ENCODE peak calls at places on chromosomes 11 and 22, in four cellular contexts. W, K, Z and F are unnamed samples.

GRCh38 chr11:76542436-76542835 is 97.6 kb downstream of the EMSY start:
- DNase-seq in K (no peak), Z (no peak), W (no peak), F (no peak)

GRCh38 chr22:49404020-49404419 is 423.7 kb downstream of the BRD1 start:
- DNase-seq in Z (no peak), K (no peak), W (no peak), F (no peak)

GRCh38 chr11:47488111-47488510 is 39.2 kb upstream of the RAPSN start:
- DNase-seq in W (no peak), K (no peak), Z (no peak), F (no peak)

GRCh38 chr11:27722945-27723344 is 22.7 kb upstream of the BDNF start:
- DNase-seq in W (no peak), Z (no peak), K (no peak), F (no peak)

GRCh38 chr11:74675761-74676160 is 55.5 kb downstream of the CHRDL2 start:
- DNase-seq in K (no peak), W (no peak), Z (no peak), F (no peak)

GRCh38 chr11:8833568-8834275 is 77.3 kb upstream of the AKIP1 start:
- DNase-seq in K (no peak), Z (no peak), W (no peak), F (no peak)

GRCh38 chr11:19080579-19080993 is 20.1 kb upstream of the MRGPRX2 start:
- DNase-seq in Z (peak; percentile 93), K (no peak), W (peak; percentile 27), F (no peak)

GRCh38 chr11:47946682-47947575 is 33.4 kb upstream of the PTPRJ start:
- DNase-seq in W (peak; percentile 86), Z (peak; percentile 88), K (no peak), F (no peak)

GRCh38 chr11:20854214-20854613 is 184.8 kb downstream of the NELL1 start:
- DNase-seq in Z (no peak), W (no peak), K (no peak), F (no peak)

GRCh38 chr11:95556011-95556341 is 233.6 kb downstream of the FAM76B start:
- DNase-seq in K (no peak), W (no peak), Z (no peak), F (no peak)
- H3K27ac ChIP-seq in K (no peak overlapping the region), W (no peak overlapping the region), Z (no peak overlapping the region), F (no peak overlapping the region)

GRCh38 chr22:30321461-30321860 is 5.3 kb downstream of the TBC1D10A start:
- DNase-seq in Z (no peak), W (no peak), K (no peak), F (no peak)

GRCh38 chr22:30317778-30318177 is 9.0 kb downstream of the TBC1D10A start:
- DNase-seq in W (no peak), K (no peak), Z (no peak), F (no peak)

GRCh38 chr22:30315962-30316576 is 10.7 kb downstream of the TBC1D10A start:
- DNase-seq in Z (no peak), W (no peak), K (no peak), F (no peak)

GRCh38 chr22:30320021-30320556 is 6.7 kb downstream of the TBC1D10A start:
- DNase-seq in K (no peak), W (no peak), Z (no peak), F (no peak)

GRCh38 chr22:30318773-30319419 is 7.8 kb downstream of the TBC1D10A start:
- DNase-seq in Z (no peak), K (no peak), W (no peak), F (no peak)
- H3K4me1 ChIP-seq in Z (no peaks in the 10 kb centered on the region), K (peaks cover 100% of the 10 kb centered on the region), W (peaks cover 8% of the 10 kb centered on the region), F (no peaks in the 10 kb centered on the region)

DNA sequence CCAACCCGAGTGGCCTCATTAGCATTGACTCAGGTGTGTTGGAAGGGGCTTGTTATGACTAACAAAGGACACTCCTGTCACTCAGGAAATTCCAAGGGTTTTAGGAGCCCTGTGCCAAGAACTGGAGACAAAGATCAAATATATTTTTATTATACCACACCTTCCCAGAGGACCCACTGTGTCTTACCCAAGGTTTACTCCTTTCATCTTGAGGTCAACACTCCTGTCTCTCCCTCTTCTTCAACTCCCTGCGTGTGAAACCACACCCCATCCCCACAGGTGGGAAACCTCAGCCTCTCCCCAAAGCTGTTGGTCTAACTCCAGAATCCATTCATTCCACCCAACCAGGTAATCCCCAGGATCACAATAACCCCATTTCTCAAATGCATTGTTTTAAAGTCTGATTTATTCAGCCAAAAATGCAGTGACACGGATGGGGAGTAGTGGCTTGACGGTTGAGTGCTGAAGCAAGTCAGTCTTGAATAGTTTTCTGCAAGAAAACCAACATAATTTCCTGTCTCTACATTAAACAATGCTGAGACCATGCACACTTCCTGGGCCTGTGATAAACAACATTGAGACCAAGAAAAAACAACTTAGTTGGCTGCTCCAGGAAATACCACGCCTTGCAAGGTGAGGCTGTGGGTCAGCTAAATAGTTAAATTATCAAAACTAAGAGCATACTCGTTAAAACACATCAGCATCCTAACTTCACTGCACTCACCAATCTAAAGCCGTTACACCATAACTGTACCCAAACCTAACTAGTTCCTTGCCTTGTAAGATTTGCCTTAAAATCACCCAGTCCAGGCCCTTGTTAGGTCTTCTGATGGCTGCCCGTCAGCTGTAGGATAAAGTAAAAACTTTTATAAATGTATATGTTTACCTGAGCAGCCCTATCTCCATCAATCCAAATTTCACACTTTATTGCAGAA is 38.5 kb upstream of the SPON1 start:
- DNase-seq in W (no peak), K (no peak), Z (peak; percentile 60), F (no peak)
- H3K27ac ChIP-seq in W (no peak overlapping the region), K (peak overlapping the region; percentile 32), Z (peak overlapping the region; percentile 15), F (no peak overlapping the region)

DNA sequence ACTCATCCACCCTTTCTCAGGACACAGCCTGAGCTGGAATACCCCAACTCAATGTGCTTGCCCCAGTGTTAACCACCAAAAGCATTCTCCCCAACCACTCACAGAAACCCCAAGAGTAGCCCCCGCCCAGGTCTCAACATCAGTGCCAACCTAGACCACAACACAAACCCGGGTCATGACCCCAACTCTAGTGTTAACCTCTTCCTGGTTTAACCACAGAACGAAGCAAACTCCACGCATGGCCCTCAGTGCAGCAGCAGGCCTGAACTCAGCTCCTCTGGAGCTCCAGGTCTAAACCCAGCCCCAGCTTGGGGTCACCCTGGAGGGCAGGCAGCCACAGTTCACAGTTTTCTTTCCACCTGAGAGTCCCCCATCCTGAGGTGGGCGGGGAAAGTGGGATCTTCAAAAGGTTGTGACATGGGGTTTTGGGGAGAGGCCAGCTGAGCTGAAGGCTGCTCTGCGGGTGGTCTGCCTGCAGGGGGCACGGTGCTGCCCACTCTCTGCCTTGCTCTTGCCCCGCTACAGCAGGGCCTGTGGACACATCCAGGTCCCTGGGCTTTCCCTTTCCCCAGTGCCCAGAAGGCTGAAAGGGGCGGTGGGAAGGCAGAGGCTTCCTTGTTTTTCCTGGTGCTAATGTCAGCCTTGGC is 37.9 kb downstream of the NECTIN1 start:
- DNase-seq in Z (no peak), W (no peak), K (no peak), F (no peak)
- H3K4me1 ChIP-seq in Z (no peaks in the 10 kb centered on the region), W (no peaks in the 10 kb centered on the region), K (peaks cover 13% of the 10 kb centered on the region), F (peaks cover 24% of the 10 kb centered on the region)

GRCh38 chr11:36577373-36577772 is 9.6 kb downstream of the RAG1 start:
- DNase-seq in K (no peak), W (no peak), Z (no peak), F (no peak)
- H3K27ac ChIP-seq in K (no peak overlapping the region), W (no peak overlapping the region), Z (no peak overlapping the region), F (no peak overlapping the region)

GRCh38 chr11:118912742-118913410 is 12.8 kb downstream of the BCL9L start:
- DNase-seq in W (no peak), Z (peak; percentile 58), K (no peak), F (no peak)
- H3K4me1 ChIP-seq in W (peaks cover 94% of the 10 kb centered on the region), Z (peaks cover 64% of the 10 kb centered on the region), K (peaks cover 92% of the 10 kb centered on the region), F (peaks cover 44% of the 10 kb centered on the region)

GRCh38 chr22:42439821-42440674 is 7.8 kb upstream of the NFAM1 start:
- DNase-seq in K (no peak), Z (peak; percentile 44), W (peak; percentile 47), F (no peak)
- H3K27ac ChIP-seq in K (no peak overlapping the region), Z (no peak overlapping the region), W (no peak overlapping the region), F (no peak overlapping the region)

GRCh38 chr11:13884159-13884799 is 78.2 kb upstream of the SPON1 start:
- DNase-seq in K (no peak), W (no peak), Z (no peak), F (no peak)
- H3K4me1 ChIP-seq in K (no peaks in the 10 kb centered on the region), W (no peaks in the 10 kb centered on the region), Z (no peaks in the 10 kb centered on the region), F (no peaks in the 10 kb centered on the region)

GRCh38 chr11:124894606-124895430 is 2.8 kb downstream of the ROBO4 start:
- DNase-seq in Z (no peak), W (no peak), K (no peak), F (no peak)
- H3K27ac ChIP-seq in Z (peak overlapping the region; percentile 95), W (no peak overlapping the region), K (no peak overlapping the region), F (no peak overlapping the region)

GRCh38 chr11:14774738-14775137 is 117.3 kb downstream of the CYP2R1 start:
- DNase-seq in W (no peak), K (no peak), Z (no peak), F (no peak)
- H3K4me1 ChIP-seq in W (no peaks in the 10 kb centered on the region), K (peaks cover 54% of the 10 kb centered on the region), Z (no peaks in the 10 kb centered on the region), F (no peaks in the 10 kb centered on the region)